ENCODE peak calls at places on chromosome 4, in seven cellular contexts. One of them, this sample, is unnamed.

GRCh38 chr4:118034061-118034785 is at the start of gene NDST3:
- DNase-seq in RWPE1: peak
- DNase-seq in SJSA1: peak
- DNase-seq in choroid plexus epithelial cell: peak
- DNase-seq in fibroblast of the conjunctiva: peak
- DNase-seq in fibroblast of mammary gland: peak
- DNase-seq in NCI-H1417: peak
- DNase-seq in this sample: peak

GRCh38 chr4:23921993-23922392 is 32.1 kb upstream of the PPARGC1A start:
- DNase-seq in RWPE1: no peak
- DNase-seq in SJSA1: no peak
- DNase-seq in choroid plexus epithelial cell: no peak
- DNase-seq in fibroblast of the conjunctiva: no peak
- DNase-seq in fibroblast of mammary gland: no peak
- DNase-seq in NCI-H1417: no peak
- DNase-seq in this sample: no peak

GRCh38 chr4:78845469-78845868 is 69.3 kb downstream of the BMP2K start:
- DNase-seq in RWPE1: no peak
- DNase-seq in SJSA1: no peak
- DNase-seq in choroid plexus epithelial cell: peak
- DNase-seq in fibroblast of the conjunctiva: no peak
- DNase-seq in fibroblast of mammary gland: peak
- DNase-seq in NCI-H1417: no peak
- DNase-seq in this sample: no peak

GRCh38 chr4:8285976-8286718 is 16.6 kb downstream of the HTRA3 start:
- DNase-seq in RWPE1: no peak
- DNase-seq in SJSA1: no peak
- DNase-seq in choroid plexus epithelial cell: no peak
- DNase-seq in fibroblast of the conjunctiva: no peak
- DNase-seq in fibroblast of mammary gland: no peak
- DNase-seq in NCI-H1417: no peak
- DNase-seq in this sample: no peak

GRCh38 chr4:121740796-121741409 is 24.1 kb downstream of the SMIM43 start:
- DNase-seq in RWPE1: no peak
- DNase-seq in SJSA1: no peak
- DNase-seq in choroid plexus epithelial cell: no peak
- DNase-seq in fibroblast of the conjunctiva: no peak
- DNase-seq in fibroblast of mammary gland: no peak
- DNase-seq in NCI-H1417: no peak
- DNase-seq in this sample: no peak

GRCh38 chr4:114563536-114564315 is 34.9 kb upstream of the UGT8 start:
- DNase-seq in RWPE1: no peak
- DNase-seq in SJSA1: no peak
- DNase-seq in choroid plexus epithelial cell: peak
- DNase-seq in fibroblast of the conjunctiva: no peak
- DNase-seq in fibroblast of mammary gland: no peak
- DNase-seq in NCI-H1417: no peak
- DNase-seq in this sample: peak

GRCh38 chr4:104519588-104519987 is 24.9 kb upstream of the CXXC4 start:
- DNase-seq in RWPE1: no peak
- DNase-seq in SJSA1: no peak
- DNase-seq in choroid plexus epithelial cell: no peak
- DNase-seq in fibroblast of the conjunctiva: no peak
- DNase-seq in fibroblast of mammary gland: no peak
- DNase-seq in NCI-H1417: no peak
- DNase-seq in this sample: no peak

GRCh38 chr4:2934077-2934812 is 29.0 kb downstream of the NOP14 start:
- DNase-seq in RWPE1: no peak
- DNase-seq in SJSA1: no peak
- DNase-seq in choroid plexus epithelial cell: peak
- DNase-seq in fibroblast of the conjunctiva: no peak
- DNase-seq in fibroblast of mammary gland: peak
- DNase-seq in NCI-H1417: peak
- DNase-seq in this sample: peak

GRCh38 chr4:188691811-188692210 is 552.6 kb downstream of the TRIML1 start:
- DNase-seq in RWPE1: peak
- DNase-seq in SJSA1: no peak
- DNase-seq in choroid plexus epithelial cell: peak
- DNase-seq in fibroblast of the conjunctiva: peak
- DNase-seq in fibroblast of mammary gland: peak
- DNase-seq in NCI-H1417: no peak
- DNase-seq in this sample: no peak